ENCODE peak calls at places on chromosomes 4 and X, in five cellular contexts. F is GM12891, P is K562, W is H1, J is HepG2. M is an unnamed sample.
A peak's percentile ranks its signal among the peaks of the same experiment; 100 is the strongest.

GRCh38 chr4:123790681-123791080 is 394.1 kb downstream of the SPRY1 start:
- DNase-seq in W (no peak), P (no peak), F (no peak), J (no peak), M (no peak)

GRCh38 chr4:4852591-4853362 is 6.7 kb upstream of the MSX1 start:
- DNase-seq in P (peak; percentile 48), W (peak; percentile 78), J (no peak), F (no peak), M (no peak)

GRCh38 chrX:49171752-49172279 is at the start of gene PLP2:
- DNase-seq in P (peak; percentile 52), F (no peak), J (no peak), W (peak; percentile 48), M (no peak)

GRCh38 chr4:168815373-168816345 is 194.4 kb downstream of the CBR4 start:
- DNase-seq in F (no peak), P (no peak), J (no peak), W (no peak), M (no peak)

GRCh38 chr4:24840826-24841587 is 45.6 kb downstream of the SOD3 start:
- DNase-seq in W (no peak), J (no peak), F (no peak), P (no peak), M (no peak)

GRCh38 chr4:181957088-181957487 is 286.1 kb upstream of the TENM3 start:
- DNase-seq in W (no peak), F (no peak), J (no peak), P (no peak), M (no peak)

GRCh38 chr4:80846210-80846609 is 184.3 kb upstream of the BMP3 start:
- DNase-seq in W (no peak), J (no peak), F (no peak), P (no peak), M (no peak)

GRCh38 chrX:153516055-153516454 is 1.4 kb upstream of the ATP2B3 start:
- DNase-seq in F (no peak), W (no peak), J (no peak), P (no peak), M (no peak)

GRCh38 chr4:94550352-94550751 is 98.6 kb downstream of the PDLIM5 start:
- DNase-seq in W (no peak), P (peak; percentile 40), J (no peak), F (no peak), M (no peak)

GRCh38 chr4:41257901-41258300 is 1.2 kb downstream of the UCHL1 start:
- DNase-seq in W (no peak), P (no peak), F (no peak), J (no peak), M (no peak)

GRCh38 chrX:32514986-32515385 is 696.4 kb downstream of the DMD start:
- DNase-seq in J (no peak), W (no peak), F (no peak), P (no peak), M (no peak)

GRCh38 chr4:10158355-10158942 is 41.9 kb upstream of the WDR1 start:
- DNase-seq in F (no peak), P (no peak), W (no peak), J (peak; percentile 16), M (no peak)

GRCh38 chr4:71472946-71473345 is 134.1 kb downstream of the SLC4A4 start:
- DNase-seq in F (no peak), J (no peak), P (no peak), W (no peak), M (no peak)

GRCh38 chr4:5036239-5036638 is 15.0 kb upstream of the STK32B start:
- DNase-seq in F (no peak), J (no peak), P (peak; percentile 24), W (no peak), M (no peak)

GRCh38 chr4:69759189-69759604 is 1.2 kb downstream of the SULT1B1 start:
- DNase-seq in P (no peak), J (no peak), W (no peak), F (no peak), M (no peak)

GRCh38 chrX:9842541-9842940 is 56.3 kb downstream of the SHROOM2 start:
- DNase-seq in F (no peak), W (peak; percentile 50), P (no peak), J (no peak), M (no peak)

GRCh38 chrX:13478740-13479451 is 90.5 kb upstream of the EGFL6 start:
- DNase-seq in F (no peak), J (no peak), W (no peak), P (no peak), M (no peak)

GRCh38 chrX:154718607-154719006 is 32.3 kb downstream of the GAB3 start:
- DNase-seq in W (no peak), J (no peak), F (no peak), P (no peak), M (no peak)

GRCh38 chr4:159352609-159353008 is 249.7 kb downstream of the RAPGEF2 start:
- DNase-seq in P (no peak), F (no peak), W (no peak), J (no peak), M (no peak)

GRCh38 chrX:39814391-39814790 is 283.4 kb downstream of the BCOR start:
- DNase-seq in F (no peak), W (no peak), P (peak; percentile 42), J (no peak), M (no peak)

GRCh38 chr4:153521995-153522799 is 56.0 kb downstream of the TMEM131L start:
- DNase-seq in J (no peak), P (no peak), W (no peak), F (no peak), M (no peak)

GRCh38 chrX:24838624-24839023 is 144.9 kb downstream of the POLA1 start:
- DNase-seq in F (no peak), J (no peak), W (no peak), P (peak; percentile 7), M (no peak)

GRCh38 chrX:41718481-41719245 is 5.3 kb upstream of the GPR82 start:
- DNase-seq in W (peak; percentile 48), F (no peak), P (no peak), J (peak; percentile 1), M (no peak)

GRCh38 chrX:130246084-130246483 is 22.6 kb downstream of the ZNF280C start:
- DNase-seq in W (no peak), P (no peak), J (no peak), F (no peak), M (no peak)

GRCh38 chr4:74473155-74473811 is 28.3 kb downstream of the AREG start:
- DNase-seq in F (no peak), J (peak; percentile 62), W (no peak), P (no peak), M (no peak)

GRCh38 chr4:184883024-184883423 is 57.3 kb upstream of the ACSL1 start:
- DNase-seq in W (no peak), J (no peak), P (no peak), F (no peak), M (no peak)

GRCh38 chr4:41215155-41215554 is 813 bp upstream of the APBB2 start:
- DNase-seq in W (no peak), F (no peak), P (no peak), J (no peak), M (no peak)

GRCh38 chr4:38605794-38606586 is 58.0 kb upstream of the KLF3 start:
- DNase-seq in P (peak; percentile 27), F (no peak), W (peak; percentile 39), J (peak; percentile 70), M (no peak)

DNA sequence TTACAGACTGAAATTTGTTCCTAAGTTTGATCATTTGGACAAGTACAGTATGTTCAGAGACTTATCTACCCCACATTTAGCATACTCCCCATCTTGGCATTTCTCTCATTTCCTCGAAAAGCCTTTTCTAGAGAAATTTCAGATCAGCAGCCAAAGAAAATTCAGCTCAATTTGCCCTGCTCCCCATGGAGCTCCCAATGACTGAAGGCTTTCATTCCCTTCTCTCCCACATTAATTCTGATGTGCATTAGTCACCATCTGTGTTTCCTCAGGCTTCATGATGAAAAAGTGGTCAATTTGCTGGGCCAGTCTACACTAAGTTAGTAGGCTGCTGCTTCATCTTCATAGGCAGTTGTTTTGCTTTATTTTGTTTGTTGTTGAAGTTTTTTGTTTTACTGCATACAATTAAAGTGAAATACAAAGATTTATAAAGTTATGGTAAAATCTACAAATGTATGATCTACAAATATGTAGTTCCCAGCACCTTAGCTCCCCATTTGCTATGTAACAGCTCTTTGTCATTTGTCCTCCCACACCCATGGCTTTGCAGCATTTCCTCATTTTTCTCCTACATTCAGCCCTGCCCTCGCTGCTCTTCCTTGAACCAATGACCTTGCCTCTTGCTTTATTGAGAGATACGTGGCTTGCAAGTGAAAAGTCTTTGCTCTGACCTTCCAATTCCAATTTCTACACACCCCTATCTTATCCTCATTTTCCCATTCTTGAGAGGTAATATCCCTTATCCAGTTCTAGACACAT is 193.9 kb downstream of the ANAPC10 start:
- DNase-seq in P (no peak), J (no peak), W (no peak), F (no peak), M (no peak)
- TF ChIP-seq TAF1 in P (no peak), J (no peak), W (no peak), F (no peak), M (no peak)

GRCh38 chrX:69605521-69605920 is 10.4 kb upstream of the EDA start:
- DNase-seq in J (no peak), F (no peak), P (no peak), W (no peak), M (no peak)

GRCh38 chrX:69600182-69600581 is 15.7 kb upstream of the EDA start:
- DNase-seq in W (no peak), J (no peak), F (no peak), P (no peak), M (no peak)

GRCh38 chrX:69607616-69608015 is 8.3 kb upstream of the EDA start:
- DNase-seq in W (no peak), J (no peak), F (no peak), P (no peak), M (no peak)

DNA sequence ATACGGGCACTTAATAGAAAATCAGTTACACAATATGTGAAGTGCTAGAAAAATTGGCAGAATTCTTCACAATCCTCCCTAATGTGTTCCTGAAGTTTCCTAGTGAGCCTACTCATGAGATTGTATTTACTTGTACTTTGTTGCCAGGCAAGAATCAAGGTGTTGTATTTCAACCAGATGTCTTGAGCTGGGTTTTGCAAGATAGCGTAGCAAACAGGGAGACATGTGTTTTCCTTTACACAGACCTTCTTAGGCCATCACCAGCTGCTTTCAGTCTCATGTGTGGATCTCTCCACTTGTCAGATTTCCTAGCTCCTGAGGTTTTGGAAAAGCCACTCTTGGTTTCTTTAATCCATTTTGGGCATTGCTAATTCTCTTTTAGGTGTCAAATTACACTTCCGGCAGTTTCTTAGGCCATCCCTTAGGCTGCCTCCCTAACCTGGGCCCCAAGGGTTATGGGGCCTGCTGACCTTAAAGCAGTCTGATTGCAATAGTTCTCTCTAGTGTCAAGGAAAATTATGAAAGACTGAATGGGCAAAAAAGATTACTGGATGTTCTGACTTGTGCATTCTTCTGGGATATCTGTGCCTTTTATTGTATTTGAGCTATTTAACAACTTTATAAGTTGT is 12.2 kb upstream of the EDA start:
- DNase-seq in P (no peak), F (no peak), J (no peak), W (peak; percentile 40), M (no peak)
- TF ChIP-seq TAF1 in P (no peak), F (no peak), J (no peak), W (no peak), M (no peak)

GRCh38 chr4:76453232-76453631 is 18.2 kb downstream of the SHROOM3 start:
- DNase-seq in F (no peak), W (no peak), P (no peak), J (no peak), M (no peak)
- TF ChIP-seq TAF1 in F (no peak), W (no peak), P (no peak), J (no peak), M (no peak)

GRCh38 chr4:52813546-52813945 is 48.6 kb upstream of the RASL11B start:
- DNase-seq in W (no peak), F (no peak), P (no peak), J (no peak), M (no peak)
- TF ChIP-seq TAF1 in W (no peak), F (no peak), P (no peak), J (no peak), M (no peak)

M was measured in GM12892.